ENCODE peak calls at places on chromosomes 6 and 20, in six cellular contexts. Y is mesenchymal stem cell, F is IMR-90, A is mesendoderm, L is H9, D is trophoblast cell. G is an unnamed sample.

GRCh38 chr20:53413188-53413631 is 180.4 kb downstream of the ZNF217 start:
- DNase-seq in D (peak), L (peak), F (no peak), A (peak), Y (no peak), G (peak)

GRCh38 chr6:116468293-116468692 is 7.1 kb downstream of the CALHM6 start:
- DNase-seq in A (no peak), L (no peak), Y (no peak), D (no peak), F (no peak), G (no peak)

GRCh38 chr6:169141706-169142705 is 111.6 kb downstream of the THBS2 start:
- DNase-seq in F (peak), Y (no peak), L (no peak), D (no peak), A (no peak), G (no peak)

GRCh38 chr20:23091741-23092408 is 5.8 kb upstream of the CD93 start:
- DNase-seq in F (no peak), Y (peak), A (no peak), D (no peak), L (no peak), G (no peak)

GRCh38 chr6:148082721-148083120 is 259.9 kb upstream of the SASH1 start:
- DNase-seq in D (no peak), A (no peak), Y (no peak), L (no peak), F (no peak), G (no peak)

GRCh38 chr6:28124971-28125353 is 553 bp downstream of the ZSCAN16 start:
- DNase-seq in Y (no peak), F (no peak), L (no peak), D (no peak), A (no peak), G (no peak)

GRCh38 chr6:136289327-136289578 is 393 bp downstream of the BCLAF1 start:
- DNase-seq in D (peak), F (peak), L (peak), A (peak), Y (peak), G (peak)

GRCh38 chr6:81897793-81898192 is 145.3 kb upstream of the TENT5A start:
- DNase-seq in Y (peak), A (no peak), D (no peak), L (no peak), F (no peak), G (no peak)

GRCh38 chr20:44324343-44324742 is 12.5 kb upstream of the R3HDML start:
- DNase-seq in Y (peak), D (no peak), A (no peak), F (no peak), L (no peak), G (no peak)

GRCh38 chr20:1287787-1288569 is 21.9 kb downstream of the SNPH start:
- DNase-seq in Y (no peak), L (no peak), D (no peak), F (no peak), A (no peak), G (no peak)

GRCh38 chr6:32082951-32083350 is 26.2 kb downstream of the TNXB start:
- DNase-seq in Y (no peak), D (peak), L (no peak), A (no peak), F (no peak), G (no peak)

GRCh38 chr6:142605922-142606321 is 304.1 kb downstream of the ADGRG6 start:
- DNase-seq in A (no peak), Y (peak), D (no peak), L (no peak), F (peak), G (no peak)

GRCh38 chr6:165704001-165704748 is 41.1 kb upstream of the PDE10A start:
- DNase-seq in L (no peak), Y (no peak), D (no peak), F (peak), A (no peak), G (no peak)

GRCh38 chr6:91042656-91043055 is 455.8 kb upstream of the MAP3K7 start:
- DNase-seq in F (no peak), A (no peak), D (no peak), L (no peak), Y (no peak), G (no peak)

GRCh38 chr20:49187330-49188100 is 619 bp downstream of the STAU1 start:
- DNase-seq in Y (peak), D (peak), F (no peak), L (peak), A (peak), G (peak)

GRCh38 chr6:38503940-38504682 is 135.6 kb downstream of the BTBD9 start:
- DNase-seq in Y (no peak), F (no peak), D (no peak), A (no peak), L (no peak), G (no peak)

GRCh38 chr6:22149501-22150490 is 147.0 kb downstream of the PRL start:
- DNase-seq in Y (peak), L (no peak), A (no peak), F (peak), D (no peak), G (no peak)

DNA sequence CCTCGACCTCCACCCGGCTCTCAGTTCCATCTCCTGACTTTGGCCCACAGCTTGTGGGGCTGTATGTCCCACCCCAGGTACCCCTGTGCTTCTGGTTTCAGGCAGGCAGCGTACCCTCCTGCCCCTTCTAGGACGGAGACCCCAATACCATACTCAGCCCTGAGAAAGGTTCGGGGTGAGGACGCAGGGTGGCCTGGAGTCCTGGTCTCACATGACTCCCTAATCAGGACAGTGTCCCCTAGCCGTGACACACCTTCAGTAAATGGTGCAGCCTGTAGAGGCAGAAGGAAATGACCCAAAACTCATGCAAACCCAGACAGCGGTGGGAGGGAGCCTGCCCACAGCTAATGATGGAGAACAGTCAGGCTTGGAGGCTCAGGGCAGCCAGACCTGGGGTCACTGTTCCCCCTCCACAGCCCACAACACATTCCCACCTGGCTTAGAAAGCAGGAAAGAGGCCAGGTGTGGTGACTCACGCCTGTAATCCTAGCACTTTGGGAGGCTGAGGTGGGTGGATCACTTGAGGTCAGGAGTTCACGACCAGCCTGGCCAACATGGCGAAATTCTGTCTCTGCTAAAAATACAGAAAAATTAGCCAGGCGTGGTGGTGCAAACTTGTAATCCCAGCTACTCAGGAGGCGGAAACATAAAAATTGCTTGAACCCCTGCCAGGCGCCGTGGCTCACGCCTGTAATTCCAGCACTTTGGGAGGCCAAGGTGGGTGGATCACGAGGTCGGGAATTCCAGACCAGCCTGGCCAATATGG is 8.8 kb upstream of the HMGA1 start:
- DNase-seq in A (no peak), L (peak), D (no peak), Y (no peak), F (no peak), G (no peak)
- H4K8ac ChIP-seq in A (no peak), L (no peak), D (peak), Y (peak), F (no peak), G (peak)

DNA sequence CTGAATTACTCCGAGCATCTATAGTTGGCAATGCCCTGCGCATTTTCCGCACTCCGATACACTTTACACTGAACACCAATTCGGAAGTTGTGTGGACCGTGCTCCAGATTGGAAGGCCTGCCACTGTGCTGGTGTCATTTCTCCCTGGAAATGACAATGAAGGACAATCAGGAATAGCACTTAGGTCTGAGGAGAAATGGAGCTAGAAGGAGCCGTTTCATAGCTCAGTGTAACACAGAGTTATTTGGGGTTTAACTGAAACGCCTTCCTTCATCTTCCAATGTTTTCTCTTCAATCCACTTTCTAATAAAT is 501 bp upstream of the PLA2G7 start:
- DNase-seq in L (no peak), F (no peak), Y (no peak), A (no peak), D (no peak), G (no peak)
- H4K8ac ChIP-seq in L (no peak), F (no peak), Y (no peak), A (no peak), D (no peak), G (no peak)

GRCh38 chr20:63414720-63415417 is 53.7 kb upstream of the CHRNA4 start:
- DNase-seq in D (no peak), F (no peak), L (no peak), A (no peak), Y (no peak), G (no peak)

GRCh38 chr20:63417213-63418120 is 55.0 kb downstream of the KCNQ2 start:
- DNase-seq in A (no peak), L (no peak), Y (no peak), D (no peak), F (no peak), G (no peak)

GRCh38 chr20:63415418-63416108 is 54.4 kb upstream of the CHRNA4 start:
- DNase-seq in L (no peak), D (no peak), F (no peak), Y (no peak), A (no peak), G (no peak)

GRCh38 chr20:63416109-63416430 is 54.9 kb upstream of the CHRNA4 start:
- DNase-seq in L (no peak), F (no peak), D (no peak), A (no peak), Y (no peak), G (no peak)

DNA sequence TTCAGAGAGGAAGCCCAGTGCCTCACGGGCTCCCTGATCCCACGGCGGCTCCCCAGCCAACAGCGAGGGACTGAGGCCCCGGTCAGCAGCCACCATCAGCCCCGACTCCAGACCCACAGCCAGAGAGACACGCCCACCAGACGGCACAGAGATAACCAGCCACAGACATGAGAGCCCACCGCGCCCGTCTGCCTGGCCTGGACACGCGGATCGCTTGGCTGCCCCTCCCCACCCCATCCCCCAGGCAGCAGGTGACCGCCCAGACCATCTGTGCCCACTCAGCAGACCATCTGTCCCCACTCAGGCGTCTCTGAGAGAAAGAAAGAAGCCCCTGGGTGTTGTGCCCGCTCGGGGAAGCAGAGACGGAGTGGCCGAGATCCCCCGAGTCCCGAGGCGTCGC is 55.5 kb upstream of the CHRNA4 start:
- DNase-seq in D (no peak), A (no peak), F (no peak), Y (no peak), L (no peak), G (no peak)
- H4K8ac ChIP-seq in D (no peak), A (no peak), F (no peak), Y (no peak), L (no peak), G (peak)

GRCh38 chr20:64084209-64085152 is at the start of gene LKAAEAR1:
- DNase-seq in F (no peak), A (peak), D (no peak), Y (no peak), L (peak), G (no peak)
- H4K8ac ChIP-seq in F (no peak), A (no peak), D (no peak), Y (peak), L (no peak), G (peak)

DNA sequence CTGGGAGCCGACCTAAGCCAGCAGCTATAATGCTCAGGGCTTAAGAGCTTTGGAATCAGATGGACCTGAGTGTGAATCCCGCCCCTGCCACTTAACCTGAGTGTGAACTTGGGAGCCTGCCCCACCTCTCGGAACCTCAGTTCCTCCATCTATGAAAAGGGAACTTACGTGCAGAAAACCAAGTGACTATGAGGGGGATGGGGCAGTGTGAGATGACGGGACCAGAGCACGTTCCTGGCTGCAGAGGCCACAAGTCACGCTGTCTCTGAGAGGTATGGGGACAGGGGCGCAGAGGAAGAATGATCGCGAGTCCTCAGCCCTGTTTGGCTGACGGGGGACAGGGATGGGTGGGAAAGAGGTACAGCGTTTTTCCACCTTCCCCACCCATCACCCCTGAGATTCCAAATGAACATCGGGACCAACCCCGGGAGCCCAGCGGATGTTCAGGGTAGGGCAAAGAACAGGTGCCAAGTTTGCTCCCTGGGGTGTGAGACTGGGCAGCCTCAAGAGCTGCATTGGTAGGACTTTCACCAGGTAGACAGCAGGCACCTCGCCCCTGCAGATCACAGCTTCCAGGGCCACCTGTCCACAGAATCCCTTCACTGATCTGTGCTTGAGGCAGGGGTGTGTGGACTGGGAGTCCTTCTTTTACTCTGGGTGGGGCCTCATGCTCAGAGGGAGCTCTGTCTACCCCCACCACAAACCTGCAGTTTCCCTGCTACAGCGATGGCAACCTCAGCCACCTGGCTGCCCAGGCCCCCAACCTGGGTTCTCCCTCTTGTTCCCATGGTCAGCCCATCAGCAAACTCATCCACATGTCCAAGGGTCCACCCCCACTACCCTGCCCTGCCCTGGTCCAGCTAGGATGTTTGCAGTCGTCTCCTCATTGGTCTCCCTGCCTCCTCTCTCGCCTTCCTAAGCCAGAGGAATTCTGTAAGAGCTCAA is 85.8 kb downstream of the CEBPB start:
- DNase-seq in F (no peak), Y (no peak), A (no peak), D (no peak), L (no peak), G (no peak)
- H4K8ac ChIP-seq in F (no peak), Y (no peak), A (no peak), D (no peak), L (no peak), G (no peak)

GRCh38 chr20:64077094-64077493 is 2.2 kb downstream of the RGS19 start:
- DNase-seq in D (no peak), L (no peak), Y (no peak), A (no peak), F (no peak), G (no peak)
- H4K8ac ChIP-seq in D (no peak), L (no peak), Y (no peak), A (no peak), F (no peak), G (no peak)

DNA sequence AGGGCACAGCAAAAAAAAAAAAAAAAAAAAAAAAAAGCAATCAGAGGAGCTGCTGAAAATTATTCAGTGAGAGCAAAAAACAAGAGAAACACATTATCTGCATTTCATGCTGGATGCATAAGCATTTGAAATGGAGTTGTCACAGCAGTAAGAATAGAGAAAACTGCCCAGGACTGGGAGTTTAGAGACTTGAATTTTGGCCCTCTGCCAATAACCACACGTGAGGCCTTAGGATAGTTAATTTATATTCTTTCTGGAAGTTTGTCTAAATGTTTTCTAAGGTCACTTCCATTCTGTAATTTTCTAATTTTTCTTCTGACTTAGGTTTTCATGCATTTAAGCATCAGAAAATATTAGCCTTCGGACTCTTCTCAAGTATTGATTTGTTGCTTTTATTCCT is 246.8 kb upstream of the STXBP5 start:
- DNase-seq in L (no peak), D (no peak), F (no peak), Y (no peak), A (no peak), G (no peak)
- H4K8ac ChIP-seq in L (no peak), D (no peak), F (no peak), Y (no peak), A (no peak), G (no peak)

GRCh38 chr20:46363874-46364669 is 42.3 kb downstream of the ELMO2 start:
- DNase-seq in A (peak), F (peak), L (peak), D (peak), Y (peak), G (peak)
- H4K8ac ChIP-seq in A (peak), F (peak), L (no peak), D (peak), Y (peak), G (no peak)

GRCh38 chr6:41767112-41767946 is 12.4 kb downstream of the FRS3 start:
- DNase-seq in Y (peak), A (peak), D (peak), L (no peak), F (peak), G (no peak)
- H4K8ac ChIP-seq in Y (no peak), A (no peak), D (peak), L (no peak), F (no peak), G (no peak)

G was measured in neuronal stem cell.